ENCODE peak calls at places on chromosomes 11 and 22, in five cellular contexts. One of them, this sample, is unnamed.

GRCh38 chr11:133945087-133945974 is 11.4 kb downstream of the IGSF9B start:
- DNase-seq in GM23338: no peak
- DNase-seq in cardiac muscle cell: peak; percentile 69
- DNase-seq in PC-9: no peak
- DNase-seq in OCI-LY7: no peak
- DNase-seq in this sample: no peak

GRCh38 chr22:30459206-30460052 is 12.4 kb downstream of the SEC14L3 start:
- DNase-seq in GM23338: peak; percentile 50
- DNase-seq in cardiac muscle cell: peak; percentile 44
- DNase-seq in PC-9: peak; percentile 27
- DNase-seq in OCI-LY7: peak; percentile 20
- DNase-seq in this sample: no peak

GRCh38 chr11:57213282-57214086 is 23.6 kb downstream of the APLNR start:
- DNase-seq in GM23338: peak; percentile 85
- DNase-seq in cardiac muscle cell: peak; percentile 61
- DNase-seq in PC-9: no peak
- DNase-seq in OCI-LY7: peak; percentile 15
- DNase-seq in this sample: no peak

GRCh38 chr11:32792948-32793475 is 1.4 kb downstream of the CCDC73 start:
- DNase-seq in GM23338: peak; percentile 71
- DNase-seq in cardiac muscle cell: peak; percentile 47
- DNase-seq in PC-9: peak; percentile 62
- DNase-seq in OCI-LY7: peak; percentile 56
- DNase-seq in this sample: peak; percentile 55

GRCh38 chr22:22857607-22858558 is 29.7 kb upstream of the IGLL5 start:
- DNase-seq in GM23338: no peak
- DNase-seq in cardiac muscle cell: no peak
- DNase-seq in PC-9: no peak
- DNase-seq in OCI-LY7: peak; percentile 50
- DNase-seq in this sample: no peak

GRCh38 chr11:45180888-45181594 is 34.6 kb downstream of the PRDM11 start:
- DNase-seq in GM23338: peak; percentile 44
- DNase-seq in cardiac muscle cell: peak; percentile 64
- DNase-seq in PC-9: peak; percentile 89
- DNase-seq in OCI-LY7: no peak
- DNase-seq in this sample: no peak

GRCh38 chr22:17867160-17867785 is 93.0 kb upstream of the BID start:
- DNase-seq in GM23338: no peak
- DNase-seq in cardiac muscle cell: no peak
- DNase-seq in PC-9: no peak
- DNase-seq in OCI-LY7: no peak
- DNase-seq in this sample: no peak

GRCh38 chr11:120884290-120885020 is 139.4 kb upstream of the TBCEL start:
- DNase-seq in GM23338: peak; percentile 26
- DNase-seq in cardiac muscle cell: no peak
- DNase-seq in PC-9: no peak
- DNase-seq in OCI-LY7: no peak
- DNase-seq in this sample: no peak

GRCh38 chr11:30381879-30382278 is 59.0 kb downstream of the ARL14EP start:
- DNase-seq in GM23338: no peak
- DNase-seq in cardiac muscle cell: no peak
- DNase-seq in PC-9: no peak
- DNase-seq in OCI-LY7: no peak
- DNase-seq in this sample: no peak

GRCh38 chr22:50717709-50718351 is 20.2 kb upstream of the ACR start:
- DNase-seq in GM23338: no peak
- DNase-seq in cardiac muscle cell: no peak
- DNase-seq in PC-9: no peak
- DNase-seq in OCI-LY7: peak; percentile 47
- DNase-seq in this sample: no peak

GRCh38 chr11:124746621-124747243 is 5.3 kb downstream of the VSIG2 start:
- DNase-seq in GM23338: peak; percentile 94
- DNase-seq in cardiac muscle cell: peak; percentile 81
- DNase-seq in PC-9: peak; percentile 84
- DNase-seq in OCI-LY7: peak; percentile 90
- DNase-seq in this sample: peak; percentile 92

DNA sequence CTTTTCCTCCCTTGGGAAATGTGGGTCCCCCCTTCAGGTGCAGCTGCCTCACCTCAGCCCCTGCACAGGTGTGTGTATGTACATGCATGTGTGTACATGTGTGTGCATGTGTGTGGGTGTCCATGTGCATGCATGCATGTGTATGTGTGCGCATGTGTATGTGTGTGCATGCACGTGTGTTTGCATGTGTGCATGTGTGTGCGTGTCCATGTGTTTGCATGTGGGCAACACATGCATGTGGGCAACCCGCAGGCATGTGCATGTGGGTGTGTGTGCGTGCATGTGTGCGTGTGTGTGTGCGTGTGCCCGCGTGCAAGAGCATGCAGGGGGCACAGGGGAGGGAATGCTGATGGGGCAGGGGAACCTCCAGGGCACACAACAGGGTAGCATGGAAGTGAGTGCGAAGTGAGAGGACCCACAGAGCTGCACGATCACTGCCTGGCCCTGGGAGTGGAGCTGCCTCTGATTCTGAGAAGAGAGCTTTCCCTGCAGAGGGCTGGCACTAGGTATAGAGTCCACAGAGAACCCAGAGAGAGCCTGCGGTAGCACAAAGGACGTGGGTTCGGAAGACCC is 14.6 kb upstream of the BAIAP2L2 start:
- DNase-seq in GM23338: no peak
- DNase-seq in cardiac muscle cell: no peak
- DNase-seq in PC-9: no peak
- DNase-seq in OCI-LY7: no peak
- DNase-seq in this sample: no peak
- TF ChIP-seq CTCF in GM23338: no peak
- TF ChIP-seq CTCF in cardiac muscle cell: no peak
- TF ChIP-seq CTCF in PC-9: no peak
- TF ChIP-seq CTCF in OCI-LY7: no peak
- TF ChIP-seq CTCF in this sample: no peak

GRCh38 chr22:42699281-42699681 is 21.4 kb downstream of the A4GALT start:
- DNase-seq in GM23338: no peak
- DNase-seq in cardiac muscle cell: no peak
- DNase-seq in PC-9: no peak
- DNase-seq in OCI-LY7: no peak
- DNase-seq in this sample: no peak

GRCh38 chr22:42699953-42700352 is 20.7 kb downstream of the A4GALT start:
- DNase-seq in GM23338: no peak
- DNase-seq in cardiac muscle cell: no peak
- DNase-seq in PC-9: no peak
- DNase-seq in OCI-LY7: no peak
- DNase-seq in this sample: no peak

GRCh38 chr22:42700355-42700754 is 20.3 kb downstream of the A4GALT start:
- DNase-seq in GM23338: no peak
- DNase-seq in cardiac muscle cell: no peak
- DNase-seq in PC-9: no peak
- DNase-seq in OCI-LY7: no peak
- DNase-seq in this sample: no peak

GRCh38 chr22:42701694-42702093 is 19.0 kb downstream of the A4GALT start:
- DNase-seq in GM23338: no peak
- DNase-seq in cardiac muscle cell: no peak
- DNase-seq in PC-9: no peak
- DNase-seq in OCI-LY7: peak; percentile 30
- DNase-seq in this sample: no peak

GRCh38 chr22:42700901-42701300 is 19.8 kb downstream of the A4GALT start:
- DNase-seq in GM23338: no peak
- DNase-seq in cardiac muscle cell: no peak
- DNase-seq in PC-9: no peak
- DNase-seq in OCI-LY7: no peak
- DNase-seq in this sample: no peak
- TF ChIP-seq CTCF in GM23338: no peak
- TF ChIP-seq CTCF in cardiac muscle cell: no peak
- TF ChIP-seq CTCF in PC-9: no peak
- TF ChIP-seq CTCF in OCI-LY7: no peak
- TF ChIP-seq CTCF in this sample: no peak

GRCh38 chr11:135069884-135070283 is 657.8 kb upstream of the B3GAT1 start:
- DNase-seq in GM23338: no peak
- DNase-seq in cardiac muscle cell: no peak
- DNase-seq in PC-9: no peak
- DNase-seq in OCI-LY7: no peak
- DNase-seq in this sample: no peak

GRCh38 chr11:135073444-135073843 is 661.4 kb upstream of the B3GAT1 start:
- DNase-seq in GM23338: no peak
- DNase-seq in cardiac muscle cell: no peak
- DNase-seq in PC-9: no peak
- DNase-seq in OCI-LY7: no peak
- DNase-seq in this sample: no peak

GRCh38 chr11:135074397-135074998 is 662.5 kb upstream of the B3GAT1 start:
- DNase-seq in GM23338: peak; percentile 38
- DNase-seq in cardiac muscle cell: peak; percentile 2
- DNase-seq in PC-9: no peak
- DNase-seq in OCI-LY7: no peak
- DNase-seq in this sample: no peak

GRCh38 chr11:135073870-135074269 is 661.8 kb upstream of the B3GAT1 start:
- DNase-seq in GM23338: no peak
- DNase-seq in cardiac muscle cell: no peak
- DNase-seq in PC-9: no peak
- DNase-seq in OCI-LY7: no peak
- DNase-seq in this sample: no peak

GRCh38 chr11:135075740-135076139 is 663.7 kb upstream of the B3GAT1 start:
- DNase-seq in GM23338: peak; percentile 80
- DNase-seq in cardiac muscle cell: peak; percentile 19
- DNase-seq in PC-9: peak; percentile 26
- DNase-seq in OCI-LY7: peak; percentile 19
- DNase-seq in this sample: no peak
- TF ChIP-seq CTCF in GM23338: peak; percentile 90
- TF ChIP-seq CTCF in cardiac muscle cell: peak; percentile 20
- TF ChIP-seq CTCF in PC-9: peak; percentile 58
- TF ChIP-seq CTCF in OCI-LY7: peak; percentile 70
- TF ChIP-seq CTCF in this sample: peak; percentile 37

GRCh38 chr11:92251980-92252379 is 27.4 kb downstream of the FAT3 start:
- DNase-seq in GM23338: no peak
- DNase-seq in cardiac muscle cell: peak; percentile 54
- DNase-seq in PC-9: no peak
- DNase-seq in OCI-LY7: no peak
- DNase-seq in this sample: no peak
- TF ChIP-seq CTCF in GM23338: no peak
- TF ChIP-seq CTCF in cardiac muscle cell: no peak
- TF ChIP-seq CTCF in PC-9: no peak
- TF ChIP-seq CTCF in OCI-LY7: no peak
- TF ChIP-seq CTCF in this sample: no peak

This sample was measured in GM10248.